ENCODE peak calls at places on chromosomes 4 and X, in six cellular contexts. One of them, this sample, is unnamed.

GRCh38 chrX:123425904-123426303 is 241.8 kb downstream of the GRIA3 start:
- DNase-seq in kidney: no peak
- DNase-seq in suprapubic skin: no peak
- DNase-seq in body of pancreas: no peak
- DNase-seq in neural progenitor cell: no peak
- DNase-seq in nephron progenitor cell: no peak
- DNase-seq in this sample: no peak

GRCh38 chr4:111883557-111883999 is 261.7 kb upstream of the FAM241A start:
- DNase-seq in kidney: no peak
- DNase-seq in suprapubic skin: no peak
- DNase-seq in body of pancreas: no peak
- DNase-seq in neural progenitor cell: peak
- DNase-seq in nephron progenitor cell: no peak
- DNase-seq in this sample: no peak

GRCh38 chr4:23970193-23970850 is 80.5 kb upstream of the PPARGC1A start:
- DNase-seq in kidney: no peak
- DNase-seq in suprapubic skin: no peak
- DNase-seq in body of pancreas: no peak
- DNase-seq in neural progenitor cell: no peak
- DNase-seq in nephron progenitor cell: no peak
- DNase-seq in this sample: no peak

GRCh38 chrX:54695231-54695630 is 102.8 kb downstream of the ITIH6 start:
- DNase-seq in kidney: no peak
- DNase-seq in suprapubic skin: no peak
- DNase-seq in body of pancreas: no peak
- DNase-seq in neural progenitor cell: no peak
- DNase-seq in nephron progenitor cell: no peak
- DNase-seq in this sample: no peak

GRCh38 chr4:15961778-15962510 is 1.0 kb downstream of the FGFBP2 start:
- DNase-seq in kidney: no peak
- DNase-seq in suprapubic skin: no peak
- DNase-seq in body of pancreas: no peak
- DNase-seq in neural progenitor cell: no peak
- DNase-seq in nephron progenitor cell: no peak
- DNase-seq in this sample: no peak

GRCh38 chr4:153447175-153447887 is 18.8 kb upstream of the TMEM131L start:
- DNase-seq in kidney: no peak
- DNase-seq in suprapubic skin: no peak
- DNase-seq in body of pancreas: no peak
- DNase-seq in neural progenitor cell: no peak
- DNase-seq in nephron progenitor cell: no peak
- DNase-seq in this sample: no peak

GRCh38 chrX:36683507-36683906 is 324.7 kb upstream of the FAM47C start:
- DNase-seq in kidney: no peak
- DNase-seq in suprapubic skin: no peak
- DNase-seq in body of pancreas: no peak
- DNase-seq in neural progenitor cell: no peak
- DNase-seq in nephron progenitor cell: no peak
- DNase-seq in this sample: no peak

GRCh38 chr4:74365761-74366160 is 816 bp downstream of the EREG start:
- DNase-seq in kidney: peak
- DNase-seq in suprapubic skin: no peak
- DNase-seq in body of pancreas: peak
- DNase-seq in neural progenitor cell: peak
- DNase-seq in nephron progenitor cell: peak
- DNase-seq in this sample: no peak

GRCh38 chrX:131308980-131309379 is 19.9 kb upstream of the IGSF1 start:
- DNase-seq in kidney: no peak
- DNase-seq in suprapubic skin: no peak
- DNase-seq in body of pancreas: no peak
- DNase-seq in neural progenitor cell: no peak
- DNase-seq in nephron progenitor cell: no peak
- DNase-seq in this sample: no peak

GRCh38 chr4:80125252-80126177 is 52.5 kb upstream of the ANTXR2 start:
- DNase-seq in kidney: no peak
- DNase-seq in suprapubic skin: no peak
- DNase-seq in body of pancreas: no peak
- DNase-seq in neural progenitor cell: no peak
- DNase-seq in nephron progenitor cell: no peak
- DNase-seq in this sample: peak

GRCh38 chr4:139819082-139819481 is 153.5 kb downstream of the MGST2 start:
- DNase-seq in kidney: no peak
- DNase-seq in suprapubic skin: no peak
- DNase-seq in body of pancreas: no peak
- DNase-seq in neural progenitor cell: no peak
- DNase-seq in nephron progenitor cell: no peak
- DNase-seq in this sample: no peak

GRCh38 chr4:33996075-33996718 is 2248.1 kb downstream of the ARAP2 start:
- DNase-seq in kidney: no peak
- DNase-seq in suprapubic skin: no peak
- DNase-seq in body of pancreas: no peak
- DNase-seq in neural progenitor cell: no peak
- DNase-seq in nephron progenitor cell: no peak
- DNase-seq in this sample: peak

GRCh38 chr4:1603413-1604135 is 80.5 kb downstream of the FAM53A start:
- DNase-seq in kidney: peak
- DNase-seq in suprapubic skin: peak
- DNase-seq in body of pancreas: no peak
- DNase-seq in neural progenitor cell: no peak
- DNase-seq in nephron progenitor cell: no peak
- DNase-seq in this sample: no peak

GRCh38 chr4:176964116-176964691 is 171.5 kb upstream of the VEGFC start:
- DNase-seq in kidney: no peak
- DNase-seq in suprapubic skin: no peak
- DNase-seq in body of pancreas: no peak
- DNase-seq in neural progenitor cell: no peak
- DNase-seq in nephron progenitor cell: no peak
- DNase-seq in this sample: no peak

GRCh38 chr4:176814770-176815169 is 22.0 kb upstream of the VEGFC start:
- DNase-seq in kidney: no peak
- DNase-seq in suprapubic skin: no peak
- DNase-seq in body of pancreas: no peak
- DNase-seq in neural progenitor cell: no peak
- DNase-seq in nephron progenitor cell: no peak
- DNase-seq in this sample: no peak

GRCh38 chr4:136687118-136687517 is 845.2 kb downstream of the PCDH18 start:
- DNase-seq in kidney: peak
- DNase-seq in suprapubic skin: no peak
- DNase-seq in body of pancreas: no peak
- DNase-seq in neural progenitor cell: peak
- DNase-seq in nephron progenitor cell: no peak
- DNase-seq in this sample: no peak

GRCh38 chr4:27861381-27861787 is 1000.7 kb downstream of the STIM2 start:
- DNase-seq in kidney: no peak
- DNase-seq in suprapubic skin: no peak
- DNase-seq in body of pancreas: peak
- DNase-seq in neural progenitor cell: peak
- DNase-seq in nephron progenitor cell: peak
- DNase-seq in this sample: no peak
- TF ChIP-seq CTCF in kidney: peak
- TF ChIP-seq CTCF in suprapubic skin: no peak
- TF ChIP-seq CTCF in body of pancreas: peak
- TF ChIP-seq CTCF in neural progenitor cell: peak
- TF ChIP-seq CTCF in nephron progenitor cell: peak
- TF ChIP-seq CTCF in this sample: peak

GRCh38 chr4:168585168-168586091 is 88.6 kb downstream of the PALLD start:
- DNase-seq in kidney: peak
- DNase-seq in suprapubic skin: peak
- DNase-seq in body of pancreas: peak
- DNase-seq in neural progenitor cell: peak
- DNase-seq in nephron progenitor cell: peak
- DNase-seq in this sample: no peak

GRCh38 chr4:168589154-168589553 is 92.3 kb downstream of the PALLD start:
- DNase-seq in kidney: no peak
- DNase-seq in suprapubic skin: no peak
- DNase-seq in body of pancreas: no peak
- DNase-seq in neural progenitor cell: no peak
- DNase-seq in nephron progenitor cell: no peak
- DNase-seq in this sample: no peak

GRCh38 chr4:168586926-168587325 is 90.1 kb downstream of the PALLD start:
- DNase-seq in kidney: no peak
- DNase-seq in suprapubic skin: no peak
- DNase-seq in body of pancreas: no peak
- DNase-seq in neural progenitor cell: no peak
- DNase-seq in nephron progenitor cell: no peak
- DNase-seq in this sample: no peak

GRCh38 chr4:168584321-168584771 is 87.5 kb downstream of the PALLD start:
- DNase-seq in kidney: no peak
- DNase-seq in suprapubic skin: no peak
- DNase-seq in body of pancreas: no peak
- DNase-seq in neural progenitor cell: no peak
- DNase-seq in nephron progenitor cell: no peak
- DNase-seq in this sample: no peak

GRCh38 chr4:168587326-168588125 is 90.7 kb downstream of the PALLD start:
- DNase-seq in kidney: no peak
- DNase-seq in suprapubic skin: no peak
- DNase-seq in body of pancreas: no peak
- DNase-seq in neural progenitor cell: no peak
- DNase-seq in nephron progenitor cell: no peak
- DNase-seq in this sample: no peak
- TF ChIP-seq CTCF in kidney: no peak
- TF ChIP-seq CTCF in suprapubic skin: no peak
- TF ChIP-seq CTCF in body of pancreas: no peak
- TF ChIP-seq CTCF in neural progenitor cell: no peak
- TF ChIP-seq CTCF in nephron progenitor cell: no peak
- TF ChIP-seq CTCF in this sample: no peak

DNA sequence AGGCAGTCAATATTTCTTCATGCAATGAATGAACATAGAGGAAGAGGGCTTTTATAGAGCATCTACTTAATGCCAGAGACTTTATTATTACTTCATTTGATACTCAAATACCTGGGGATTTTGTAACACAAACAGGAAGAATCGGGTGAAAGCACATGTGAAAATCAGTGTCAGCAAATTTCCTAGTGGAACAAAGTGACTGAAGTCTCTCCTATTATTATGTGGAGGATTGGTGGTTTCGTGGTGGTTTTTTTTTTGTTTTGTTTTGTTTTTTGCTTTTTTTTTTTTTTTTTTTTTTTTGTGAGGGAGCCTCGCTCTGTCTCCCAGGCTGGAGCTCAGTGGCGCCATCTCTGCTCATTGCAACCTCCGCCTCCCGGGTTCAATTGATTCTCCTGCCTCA is 207.0 kb downstream of the RRAGB start:
- DNase-seq in kidney: no peak
- DNase-seq in suprapubic skin: no peak
- DNase-seq in body of pancreas: no peak
- DNase-seq in neural progenitor cell: no peak
- DNase-seq in nephron progenitor cell: no peak
- DNase-seq in this sample: no peak
- TF ChIP-seq CTCF in kidney: no peak
- TF ChIP-seq CTCF in suprapubic skin: no peak
- TF ChIP-seq CTCF in body of pancreas: no peak
- TF ChIP-seq CTCF in neural progenitor cell: no peak
- TF ChIP-seq CTCF in nephron progenitor cell: no peak
- TF ChIP-seq CTCF in this sample: no peak

GRCh38 chr4:144562019-144562740 is 83.8 kb upstream of the HHIP start:
- DNase-seq in kidney: peak
- DNase-seq in suprapubic skin: no peak
- DNase-seq in body of pancreas: peak
- DNase-seq in neural progenitor cell: peak
- DNase-seq in nephron progenitor cell: peak
- DNase-seq in this sample: no peak
- TF ChIP-seq CTCF in kidney: peak
- TF ChIP-seq CTCF in suprapubic skin: no peak
- TF ChIP-seq CTCF in body of pancreas: no peak
- TF ChIP-seq CTCF in neural progenitor cell: peak
- TF ChIP-seq CTCF in nephron progenitor cell: no peak
- TF ChIP-seq CTCF in this sample: no peak

GRCh38 chrX:111447298-111447697 is 35.3 kb upstream of the DCX start:
- DNase-seq in kidney: no peak
- DNase-seq in suprapubic skin: no peak
- DNase-seq in body of pancreas: peak
- DNase-seq in neural progenitor cell: peak
- DNase-seq in nephron progenitor cell: peak
- DNase-seq in this sample: no peak
- TF ChIP-seq CTCF in kidney: peak
- TF ChIP-seq CTCF in suprapubic skin: no peak
- TF ChIP-seq CTCF in body of pancreas: no peak
- TF ChIP-seq CTCF in neural progenitor cell: peak
- TF ChIP-seq CTCF in nephron progenitor cell: peak
- TF ChIP-seq CTCF in this sample: peak

DNA sequence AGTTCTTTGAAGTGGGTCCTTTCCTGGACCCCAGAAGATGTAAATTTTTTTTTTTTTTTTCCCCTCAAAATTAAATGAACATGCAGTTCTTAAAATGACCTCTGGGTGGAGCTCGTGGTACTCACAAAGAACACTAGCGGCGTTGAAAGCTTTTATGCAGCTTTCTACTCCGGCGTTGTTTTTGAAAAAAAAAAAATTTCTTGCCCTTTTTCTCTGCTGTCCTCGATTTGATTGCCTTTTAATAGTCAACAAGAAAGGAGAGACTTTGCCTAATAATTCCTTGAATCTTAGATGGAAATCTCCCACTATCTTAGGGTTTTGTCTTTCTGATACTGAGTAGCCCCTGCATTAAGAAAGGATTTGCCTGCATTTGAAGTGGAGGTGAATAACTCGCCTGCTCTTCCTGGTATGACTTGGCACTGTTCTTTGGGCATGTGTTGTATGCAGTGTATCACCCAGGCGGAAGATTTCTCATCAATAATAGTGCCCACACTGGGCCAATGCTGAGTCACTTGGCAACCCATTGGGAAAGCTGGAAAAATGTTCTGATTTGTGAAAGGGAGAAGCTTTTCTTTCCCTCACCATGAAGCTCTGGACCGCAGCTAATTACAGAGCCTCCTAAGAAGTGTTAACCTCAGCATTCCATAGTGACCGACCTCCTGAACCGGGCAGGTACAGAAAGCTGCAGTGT is 104.0 kb downstream of the PHEX start:
- DNase-seq in kidney: no peak
- DNase-seq in suprapubic skin: no peak
- DNase-seq in body of pancreas: peak
- DNase-seq in neural progenitor cell: peak
- DNase-seq in nephron progenitor cell: peak
- DNase-seq in this sample: no peak
- TF ChIP-seq CTCF in kidney: peak
- TF ChIP-seq CTCF in suprapubic skin: peak
- TF ChIP-seq CTCF in body of pancreas: peak
- TF ChIP-seq CTCF in neural progenitor cell: peak
- TF ChIP-seq CTCF in nephron progenitor cell: peak
- TF ChIP-seq CTCF in this sample: peak

GRCh38 chrX:93591398-93591797 is 82.0 kb downstream of the NAP1L3 start:
- DNase-seq in kidney: no peak
- DNase-seq in suprapubic skin: no peak
- DNase-seq in body of pancreas: no peak
- DNase-seq in neural progenitor cell: peak
- DNase-seq in nephron progenitor cell: no peak
- DNase-seq in this sample: no peak
- TF ChIP-seq CTCF in kidney: no peak
- TF ChIP-seq CTCF in suprapubic skin: no peak
- TF ChIP-seq CTCF in body of pancreas: peak
- TF ChIP-seq CTCF in neural progenitor cell: peak
- TF ChIP-seq CTCF in nephron progenitor cell: no peak
- TF ChIP-seq CTCF in this sample: no peak